ENCODE peak calls at places on chromosome 9, in four cellular contexts. Y, U, X and C are unnamed samples.

GRCh38 chr9:136773386-136774044 is 9.2 kb upstream of the LCN15 start:
- DNase-seq in Y (no peak), X (no peak), U (peak; percentile 45), C (peak; percentile 72)

GRCh38 chr9:105912868-105913516 is 218.7 kb downstream of the TMEM38B start:
- DNase-seq in U (peak; percentile 70), Y (no peak), X (no peak), C (peak; percentile 41)

GRCh38 chr9:34457266-34458012 is 931 bp downstream of the FAM219A start:
- DNase-seq in Y (peak; percentile 6), U (peak; percentile 63), X (no peak), C (peak; percentile 90)

GRCh38 chr9:91100878-91101450 is 260.8 kb downstream of the AUH start:
- DNase-seq in U (no peak), Y (no peak), X (no peak), C (peak; percentile 19)

GRCh38 chr9:13728121-13728520 is 448.6 kb upstream of the MPDZ start:
- DNase-seq in X (no peak), U (no peak), Y (no peak), C (no peak)

GRCh38 chr9:2242778-2243395 is 227.7 kb downstream of the SMARCA2 start:
- DNase-seq in X (no peak), U (no peak), Y (no peak), C (no peak)

GRCh38 chr9:16559418-16560188 is 310.9 kb downstream of the BNC2 start:
- DNase-seq in Y (no peak), U (no peak), X (no peak), C (no peak)

GRCh38 chr9:134488251-134488900 is 153.2 kb upstream of the COL5A1 start:
- DNase-seq in X (no peak), Y (no peak), U (no peak), C (no peak)

GRCh38 chr9:100598641-100599145 is 20.8 kb downstream of the CAVIN4 start:
- DNase-seq in U (peak; percentile 82), X (peak; percentile 82), Y (peak; percentile 69), C (peak; percentile 93)

GRCh38 chr9:80951675-80952074 is 737.7 kb downstream of the TLE1 start:
- DNase-seq in X (no peak), Y (no peak), U (no peak), C (peak; percentile 11)

GRCh38 chr9:21770877-21771560 is 31.4 kb upstream of the MTAP start:
- DNase-seq in X (no peak), Y (no peak), U (peak; percentile 81), C (no peak)

GRCh38 chr9:88303785-88304495 is 84.3 kb upstream of the SPIN1 start:
- DNase-seq in Y (no peak), U (peak; percentile 44), X (no peak), C (peak; percentile 19)